ENCODE peak calls at places on chromosomes 1 and 21, in four cellular contexts. I is cardiac fibroblast, B is colonic mucosa, S is fibroblast of the aortic adventitia. Z is an unnamed sample.

GRCh38 chr1:162004441-162004950 is 19.2 kb downstream of the OLFML2B start:
- DNase-seq in I (no peak), B (no peak), S (no peak), Z (no peak)

GRCh38 chr1:174534789-174535188 is 87.0 kb downstream of the GPR52 start:
- DNase-seq in I (peak), B (no peak), S (no peak), Z (no peak)

GRCh38 chr1:39272027-39272790 is 67.7 kb downstream of the MACF1 start:
- DNase-seq in I (no peak), B (no peak), S (no peak), Z (no peak)

GRCh38 chr1:220473440-220473839 is 54.5 kb upstream of the MARK1 start:
- DNase-seq in I (no peak), B (no peak), S (no peak), Z (no peak)

GRCh38 chr1:97936976-97937375 is 16.1 kb upstream of the DPYD start:
- DNase-seq in I (no peak), B (no peak), S (no peak), Z (no peak)

GRCh38 chr1:190172636-190173410 is 304.8 kb downstream of the BRINP3 start:
- DNase-seq in I (peak), B (no peak), S (peak), Z (no peak)

GRCh38 chr1:247681288-247681897 is 1.9 kb upstream of the OR13G1 start:
- DNase-seq in I (peak), B (peak), S (peak), Z (peak)

GRCh38 chr21:31403596-31404333 is 59.7 kb upstream of the TIAM1 start:
- DNase-seq in I (no peak), B (no peak), S (no peak), Z (no peak)

GRCh38 chr21:39612233-39613028 is at the start of gene B3GALT5:
- DNase-seq in I (no peak), B (peak), S (no peak), Z (no peak)

GRCh38 chr1:85581802-85582686 is 1.5 kb downstream of the CCN1 start:
- DNase-seq in I (peak), B (peak), S (peak), Z (peak)

GRCh38 chr1:230570724-230571390 is 71.4 kb upstream of the COG2 start:
- DNase-seq in I (no peak), B (peak), S (no peak), Z (peak)

GRCh38 chr1:177586429-177586828 is 383.4 kb downstream of the SEC16B start:
- DNase-seq in I (peak), B (no peak), S (peak), Z (peak)

GRCh38 chr21:43364851-43365424 is 62.0 kb downstream of the SIK1 start:
- DNase-seq in I (no peak), B (no peak), S (no peak), Z (no peak)

GRCh38 chr1:159141584-159142518 is 29.6 kb upstream of the CADM3 start:
- DNase-seq in I (peak), B (no peak), S (peak), Z (peak)

GRCh38 chr1:44021581-44022321 is 9.5 kb downstream of the SLC6A9 start:
- DNase-seq in I (no peak), B (no peak), S (no peak), Z (no peak)
- TF ChIP-seq CTCF in I (peak), B (no peak), S (no peak), Z (no peak)

GRCh38 chr1:14438127-14438769 is 160.2 kb upstream of the KAZN start:
- DNase-seq in I (no peak), B (no peak), S (no peak), Z (no peak)

GRCh38 chr1:14440166-14440565 is 158.3 kb upstream of the KAZN start:
- DNase-seq in I (no peak), B (no peak), S (no peak), Z (no peak)

GRCh38 chr1:14437410-14437913 is 161.0 kb upstream of the KAZN start:
- DNase-seq in I (no peak), B (no peak), S (no peak), Z (no peak)

GRCh38 chr1:14439015-14439414 is 159.5 kb upstream of the KAZN start:
- DNase-seq in I (no peak), B (no peak), S (no peak), Z (no peak)

DNA sequence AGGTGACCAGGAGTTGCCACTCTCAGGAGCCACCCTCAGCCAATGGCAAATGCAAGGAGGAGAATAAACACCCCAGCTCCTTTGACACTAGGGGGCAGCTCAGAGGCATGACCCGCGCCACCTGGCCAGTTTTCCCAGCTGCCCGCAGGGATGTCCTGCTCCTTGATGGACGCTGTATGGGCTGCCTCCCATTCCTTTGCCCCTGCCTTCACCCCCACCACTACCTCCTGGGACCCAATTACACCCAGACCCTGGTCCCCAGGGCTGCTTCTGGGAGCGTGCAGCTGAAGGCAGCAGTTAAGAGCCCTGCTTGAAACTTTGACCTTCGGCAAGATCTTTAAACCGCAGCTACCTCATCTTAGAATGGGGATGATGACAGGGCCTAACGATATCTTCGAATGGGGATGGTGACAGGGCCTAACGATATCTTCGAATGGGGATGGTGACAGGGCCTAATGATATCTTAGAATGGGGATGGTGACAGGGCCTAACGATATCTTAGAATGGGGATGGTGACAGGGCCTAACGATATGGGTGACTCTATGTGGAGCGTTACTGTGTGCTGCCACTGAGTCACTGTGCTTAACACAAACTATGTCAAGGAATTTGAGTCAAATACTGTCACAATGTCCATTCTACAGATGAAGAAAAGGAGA is 163.0 kb upstream of the KAZN start:
- DNase-seq in I (no peak), B (no peak), S (no peak), Z (no peak)
- TF ChIP-seq CTCF in I (no peak), B (no peak), S (no peak), Z (peak)

GRCh38 chr1:6275826-6276764 is 15.2 kb upstream of the GPR153 start:
- DNase-seq in I (peak), B (peak), S (peak), Z (no peak)
- TF ChIP-seq CTCF in I (no peak), B (no peak), S (no peak), Z (no peak)

DNA sequence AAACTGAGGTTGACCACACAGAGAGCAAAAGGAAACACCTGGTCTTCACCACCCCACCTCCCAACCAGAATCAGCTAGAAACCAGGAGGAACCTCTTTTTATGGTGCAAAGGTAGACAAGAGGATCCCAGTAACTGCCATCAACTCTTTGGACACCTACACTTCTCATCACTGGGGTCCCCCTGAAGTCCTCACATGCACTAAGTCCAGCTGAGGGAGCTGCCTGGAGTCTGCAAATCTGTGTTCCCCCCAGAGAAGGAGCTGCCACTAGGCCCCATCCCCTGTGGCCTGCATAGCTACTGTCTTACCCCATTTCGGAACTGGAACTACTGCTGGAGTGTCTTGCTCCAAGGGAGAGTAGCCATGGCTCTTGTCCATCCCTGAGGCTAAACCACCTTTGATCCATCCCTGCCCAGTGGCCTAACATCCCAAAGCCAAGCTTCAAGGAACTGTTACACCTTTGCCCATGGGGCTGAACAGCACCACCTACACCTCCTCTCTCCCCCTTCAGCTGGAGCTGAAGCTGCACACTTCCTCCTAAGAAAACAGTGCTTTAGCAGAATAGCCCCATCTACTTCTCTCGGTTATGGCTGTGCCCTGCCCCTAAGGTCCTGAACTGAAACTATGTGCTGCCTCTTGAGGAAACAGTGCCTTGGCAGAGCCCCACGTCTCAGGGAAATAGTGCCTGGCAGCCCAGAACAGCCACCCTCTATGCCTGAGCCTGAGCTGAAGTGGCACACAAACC is 85.4 kb upstream of the CD53 start:
- DNase-seq in I (no peak), B (no peak), S (no peak), Z (no peak)
- TF ChIP-seq CTCF in I (no peak), B (no peak), S (no peak), Z (no peak)

DNA sequence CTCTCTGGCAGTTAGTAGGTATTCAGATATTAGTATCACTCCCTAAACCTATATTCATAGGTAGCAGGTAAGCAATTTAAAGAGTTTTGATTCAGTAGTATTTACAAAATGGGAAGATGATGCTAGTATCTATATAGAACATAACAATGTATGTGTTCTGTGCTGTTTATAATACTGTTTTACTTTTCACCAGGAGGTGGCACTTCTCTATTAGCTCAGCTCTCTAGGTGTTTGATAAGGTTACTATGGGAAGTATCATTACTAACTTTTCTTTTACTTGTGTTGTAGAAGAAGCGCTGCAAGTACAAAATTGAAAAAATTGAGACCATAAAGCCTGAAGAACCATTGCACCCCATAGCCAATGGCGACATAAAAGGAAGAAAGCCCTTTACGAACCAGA is 49.4 kb upstream of the FASLG start:
- DNase-seq in I (peak), B (no peak), S (peak), Z (peak)
- TF ChIP-seq CTCF in I (peak), B (no peak), S (peak), Z (peak)

DNA sequence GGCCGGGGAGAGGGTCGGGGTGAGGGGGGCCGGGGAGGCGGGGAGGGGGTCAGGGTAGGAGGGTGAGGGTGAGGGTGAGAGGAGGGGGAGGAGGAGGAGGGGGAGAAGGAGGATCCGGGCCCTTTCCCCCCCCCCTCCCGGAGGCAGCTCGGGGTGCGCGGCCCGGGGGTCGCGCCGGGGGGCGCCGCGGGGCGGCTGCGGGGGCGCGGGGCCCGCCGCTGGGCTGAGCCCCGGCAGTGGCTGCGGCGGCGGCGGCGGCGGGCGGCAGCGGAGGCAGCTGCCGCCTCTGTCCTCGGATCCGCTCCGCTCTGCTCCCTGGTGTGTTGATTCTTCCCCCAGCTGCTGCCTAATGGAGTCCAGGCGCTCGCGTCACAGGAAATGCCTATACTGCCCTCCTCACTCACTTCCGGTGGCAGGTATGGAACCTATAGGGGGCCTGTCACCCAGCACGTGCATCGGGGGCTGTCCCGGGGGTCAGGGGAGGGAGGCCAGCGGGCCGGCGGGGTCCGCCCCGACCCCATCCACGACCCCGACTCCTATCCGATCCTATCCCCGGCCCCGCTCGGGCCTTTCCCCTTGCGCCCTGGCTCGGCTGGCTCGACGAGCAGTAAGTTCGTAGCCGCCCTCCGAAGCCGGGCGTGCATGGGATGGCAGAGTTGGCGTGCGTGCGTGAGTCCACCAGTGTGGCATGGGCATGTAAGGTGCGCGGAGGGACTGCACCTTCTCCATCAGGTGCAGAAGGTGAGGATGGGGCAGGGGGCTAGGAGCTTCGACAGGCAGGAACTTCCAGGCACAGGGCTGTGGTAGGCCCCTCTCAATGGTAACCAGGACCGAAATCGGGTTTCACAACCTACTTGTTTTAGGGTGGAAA is at the start of gene WDR26:
- DNase-seq in I (peak), B (peak), S (peak), Z (peak)
- TF ChIP-seq CTCF in I (no peak), B (no peak), S (no peak), Z (peak)

GRCh38 chr1:28648493-28649238 is at the start of gene RNU11:
- DNase-seq in I (peak), B (peak), S (peak), Z (peak)
- TF ChIP-seq CTCF in I (no peak), B (no peak), S (no peak), Z (no peak)

DNA sequence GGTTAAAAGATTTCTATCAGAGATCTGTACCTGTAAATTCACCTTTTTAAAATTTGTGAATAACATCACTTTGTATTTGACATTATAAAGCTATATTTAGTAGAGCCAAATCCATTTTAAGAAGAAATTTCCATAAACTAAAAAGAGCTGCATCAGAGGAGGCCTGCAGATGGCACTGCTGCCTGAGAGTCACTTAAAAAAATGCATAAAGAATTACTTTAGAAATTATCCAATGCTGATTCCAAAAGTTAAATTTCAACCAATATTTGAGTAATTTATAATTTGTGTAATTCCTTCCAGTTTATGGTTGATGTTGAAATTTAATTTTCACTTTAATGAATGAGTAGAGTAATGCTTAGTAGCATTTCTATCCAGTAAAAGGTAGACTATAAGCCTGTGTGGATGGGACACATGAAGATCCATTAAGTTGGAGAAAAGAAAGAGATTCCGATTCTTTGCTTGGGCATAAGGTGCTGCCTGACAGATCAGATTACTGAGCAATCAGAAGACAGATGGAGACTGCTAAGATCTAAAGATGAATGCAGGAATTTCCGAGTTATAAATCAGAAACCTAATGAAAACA is 20.7 kb upstream of the RPE65 start:
- DNase-seq in I (peak), B (no peak), S (peak), Z (peak)
- TF ChIP-seq CTCF in I (peak), B (peak), S (peak), Z (peak)